ENCODE peak calls at places on chromosomes 5 and 9, in four cellular contexts. M is NCI-H2081, T is cardiac muscle cell, O is transverse colon. H is an unnamed sample.

GRCh38 chr5:40606077-40606765 is 73.5 kb upstream of the PTGER4 start:
- DNase-seq in M (no peak), O (no peak), T (no peak), H (no peak)

GRCh38 chr9:101574773-101575333 is 19.9 kb downstream of the PPP3R2 start:
- DNase-seq in O (no peak), M (no peak), T (no peak), H (no peak)

GRCh38 chr9:81032831-81033230 is 656.5 kb downstream of the TLE1 start:
- DNase-seq in O (no peak), M (no peak), T (no peak), H (no peak)

GRCh38 chr9:93288891-93289883 is 105.2 kb downstream of the WNK2 start:
- DNase-seq in T (no peak), M (no peak), O (no peak), H (no peak)

GRCh38 chr5:7094626-7095025 is 301.3 kb upstream of the ADCY2 start:
- DNase-seq in M (no peak), O (no peak), T (peak), H (no peak)

GRCh38 chr5:23763170-23763569 is 255.8 kb downstream of the PRDM9 start:
- DNase-seq in T (no peak), M (no peak), O (no peak), H (peak)

GRCh38 chr9:135010921-135011320 is 76.5 kb upstream of the OLFM1 start:
- DNase-seq in M (no peak), T (peak), O (no peak), H (no peak)

GRCh38 chr9:136665704-136666363 is 3.1 kb downstream of the EGFL7 start:
- DNase-seq in M (no peak), O (no peak), T (peak), H (no peak)

GRCh38 chr9:95333426-95333825 is 15.9 kb upstream of the FANCC start:
- DNase-seq in T (no peak), O (no peak), M (no peak), H (no peak)

GRCh38 chr9:127980706-127981558 is at the start of gene EEIG1:
- DNase-seq in M (peak), O (peak), T (peak), H (peak)